ENCODE peak calls at places on chromosomes 7 and 10, in nine cellular contexts. Z, M, Q, A, J, V, N, F and I are unnamed samples.

GRCh38 chr7:124459101-124460052 is 306.2 kb downstream of the GPR37 start:
- DNase-seq in J (no peak), F (peak; percentile 97), M (no peak), Q (no peak), V (no peak), Z (no peak), A (no peak), N (no peak), I (no peak)

GRCh38 chr7:31775511-31775910 is 88.5 kb downstream of the PPP1R17 start:
- DNase-seq in Q (no peak), J (no peak), Z (no peak), N (no peak), V (no peak), F (no peak), M (no peak), A (no peak), I (no peak)

GRCh38 chr10:52348037-52348564 is 34.0 kb downstream of the DKK1 start:
- DNase-seq in Z (no peak), J (no peak), Q (no peak), V (no peak), F (no peak), A (no peak), N (no peak), M (peak; percentile 28), I (no peak)

GRCh38 chr7:135597926-135598305 is 40.2 kb downstream of the NUP205 start:
- DNase-seq in Z (peak; percentile 58), V (no peak), N (no peak), J (no peak), Q (no peak), F (no peak), M (no peak), A (no peak), I (no peak)

GRCh38 chr10:132458595-132459251 is 61.7 kb downstream of the PWWP2B start:
- DNase-seq in F (no peak), N (peak; percentile 91), A (peak; percentile 21), M (peak; percentile 94), J (peak; percentile 62), V (peak; percentile 88), Z (peak; percentile 55), Q (no peak), I (no peak)

GRCh38 chr10:91571671-91572070 is 61.2 kb downstream of the PPP1R3C start:
- DNase-seq in F (no peak), N (no peak), V (no peak), Z (no peak), Q (no peak), J (no peak), M (no peak), A (no peak), I (no peak)

GRCh38 chr7:149422914-149423285 is 38.0 kb downstream of the ZNF777 start:
- DNase-seq in V (peak; percentile 55), Z (no peak), N (no peak), M (peak; percentile 90), Q (no peak), F (no peak), J (peak; percentile 31), A (peak; percentile 7), I (no peak)

GRCh38 chr7:91569702-91570457 is 305.6 kb downstream of the FZD1 start:
- DNase-seq in M (no peak), Z (peak; percentile 39), V (no peak), Q (no peak), A (no peak), N (no peak), F (peak; percentile 33), J (no peak), I (no peak)

GRCh38 chr7:124460053-124460445 is 305.5 kb downstream of the GPR37 start:
- DNase-seq in Z (no peak), F (no peak), Q (no peak), J (no peak), V (no peak), A (no peak), M (no peak), N (no peak), I (no peak)

GRCh38 chr7:127900735-127901685 is 130.2 kb downstream of the LRRC4 start:
- DNase-seq in J (no peak), Q (no peak), Z (no peak), V (no peak), N (peak; percentile 70), M (no peak), F (no peak), A (no peak), I (no peak)

GRCh38 chr10:103849880-103850571 is 5.3 kb downstream of the SH3PXD2A start:
- DNase-seq in M (no peak), N (no peak), V (no peak), A (peak; percentile 75), F (peak; percentile 94), Z (peak; percentile 97), J (peak; percentile 56), Q (no peak), I (peak; percentile 79)
- H3K4me1 ChIP-seq in M (peaks cover 48% of the 10 kb centered on the region), N (peaks cover 13% of the 10 kb centered on the region), V (peaks cover 13% of the 10 kb centered on the region), A (peaks cover 53% of the 10 kb centered on the region), F (peaks cover 41% of the 10 kb centered on the region), Z (peaks cover 54% of the 10 kb centered on the region), J (peaks cover 80% of the 10 kb centered on the region), Q (no peaks in the 10 kb centered on the region), I (peaks cover 78% of the 10 kb centered on the region)

GRCh38 chr7:158300427-158300826 is 287.2 kb downstream of the PTPRN2 start:
- DNase-seq in J (no peak), Z (no peak), V (peak; percentile 30), A (no peak), M (no peak), N (peak; percentile 28), F (no peak), Q (no peak), I (no peak)
- H3K4me1 ChIP-seq in J (no peaks in the 10 kb centered on the region), Z (no peaks in the 10 kb centered on the region), V (no peaks in the 10 kb centered on the region), A (no peaks in the 10 kb centered on the region), M (no peaks in the 10 kb centered on the region), N (no peaks in the 10 kb centered on the region), F (no peaks in the 10 kb centered on the region), Q (no peaks in the 10 kb centered on the region), I (no peaks in the 10 kb centered on the region)

GRCh38 chr7:121393005-121393366 is 3.1 kb downstream of the FAM3C start:
- DNase-seq in Q (no peak), V (no peak), J (no peak), M (no peak), N (no peak), F (no peak), A (no peak), Z (no peak), I (no peak)

GRCh38 chr7:121390109-121390508 is 6.0 kb downstream of the FAM3C start:
- DNase-seq in N (no peak), F (no peak), Z (no peak), M (no peak), J (no peak), A (no peak), V (no peak), Q (no peak), I (no peak)

GRCh38 chr7:121391686-121392085 is 4.4 kb downstream of the FAM3C start:
- DNase-seq in A (no peak), Q (no peak), V (no peak), Z (no peak), M (no peak), F (no peak), N (no peak), J (no peak), I (no peak)

GRCh38 chr7:121394709-121395140 is 1.4 kb downstream of the FAM3C start:
- DNase-seq in Q (no peak), M (no peak), A (peak; percentile 53), J (no peak), Z (no peak), N (no peak), V (peak; percentile 70), F (no peak), I (no peak)

DNA sequence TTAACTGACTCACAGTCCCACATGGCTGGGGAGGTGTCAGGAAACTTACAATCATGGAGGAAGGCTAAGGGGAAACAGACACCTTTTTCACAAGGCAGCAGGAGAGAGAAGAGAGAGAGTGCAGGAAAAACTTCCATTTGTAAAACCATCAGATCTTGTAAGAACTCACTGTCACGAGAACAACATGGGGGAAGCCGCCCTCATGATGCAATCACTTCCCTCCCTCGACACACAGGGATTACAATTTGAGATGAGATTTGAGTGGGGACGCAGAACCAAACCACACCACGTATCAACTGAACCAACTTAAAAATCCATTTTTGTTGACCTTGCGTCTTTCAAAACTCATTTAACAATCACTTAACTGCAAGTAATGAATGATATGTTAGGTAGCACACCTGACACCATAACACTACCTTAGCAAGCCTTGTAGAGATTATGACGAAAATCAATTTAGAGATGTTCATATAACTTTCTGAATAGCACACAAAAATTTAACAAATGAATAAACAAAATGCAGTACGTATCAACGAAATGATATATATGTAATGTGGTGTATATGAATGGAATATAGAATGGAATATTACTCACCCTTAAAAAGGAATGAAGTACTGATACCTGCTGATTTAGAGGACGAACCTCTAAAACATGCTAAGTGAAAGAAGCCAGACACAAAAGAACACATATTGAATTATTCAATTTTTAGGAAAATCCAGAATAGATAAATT is 3.7 kb downstream of the FAM3C start:
- DNase-seq in Q (no peak), A (no peak), V (no peak), M (no peak), F (no peak), J (no peak), N (no peak), Z (no peak), I (no peak)
- H3K4me1 ChIP-seq in Q (peaks cover 86% of the 10 kb centered on the region), A (peaks cover 16% of the 10 kb centered on the region), V (no peaks in the 10 kb centered on the region), M (no peaks in the 10 kb centered on the region), F (peaks cover 2% of the 10 kb centered on the region), J (no peaks in the 10 kb centered on the region), N (peaks cover 2% of the 10 kb centered on the region), Z (no peaks in the 10 kb centered on the region), I (peaks cover 35% of the 10 kb centered on the region)

GRCh38 chr10:124105594-124105993 is 12.2 kb upstream of the CHST15 start:
- DNase-seq in V (no peak), Z (no peak), F (peak; percentile 26), M (no peak), Q (no peak), A (no peak), J (no peak), N (no peak), I (no peak)

GRCh38 chr10:124101351-124101750 is 8.0 kb upstream of the CHST15 start:
- DNase-seq in F (no peak), M (no peak), Q (no peak), V (no peak), J (no peak), N (no peak), Z (no peak), A (no peak), I (no peak)

GRCh38 chr10:124106241-124106905 is 13.0 kb upstream of the CHST15 start:
- DNase-seq in J (peak; percentile 72), F (peak; percentile 92), V (peak; percentile 73), A (peak; percentile 97), Q (peak; percentile 48), Z (peak; percentile 71), N (no peak), M (no peak), I (no peak)

GRCh38 chr10:124105045-124105444 is 11.6 kb upstream of the CHST15 start:
- DNase-seq in Z (no peak), F (no peak), Q (no peak), N (no peak), V (no peak), A (no peak), J (no peak), M (no peak), I (no peak)

DNA sequence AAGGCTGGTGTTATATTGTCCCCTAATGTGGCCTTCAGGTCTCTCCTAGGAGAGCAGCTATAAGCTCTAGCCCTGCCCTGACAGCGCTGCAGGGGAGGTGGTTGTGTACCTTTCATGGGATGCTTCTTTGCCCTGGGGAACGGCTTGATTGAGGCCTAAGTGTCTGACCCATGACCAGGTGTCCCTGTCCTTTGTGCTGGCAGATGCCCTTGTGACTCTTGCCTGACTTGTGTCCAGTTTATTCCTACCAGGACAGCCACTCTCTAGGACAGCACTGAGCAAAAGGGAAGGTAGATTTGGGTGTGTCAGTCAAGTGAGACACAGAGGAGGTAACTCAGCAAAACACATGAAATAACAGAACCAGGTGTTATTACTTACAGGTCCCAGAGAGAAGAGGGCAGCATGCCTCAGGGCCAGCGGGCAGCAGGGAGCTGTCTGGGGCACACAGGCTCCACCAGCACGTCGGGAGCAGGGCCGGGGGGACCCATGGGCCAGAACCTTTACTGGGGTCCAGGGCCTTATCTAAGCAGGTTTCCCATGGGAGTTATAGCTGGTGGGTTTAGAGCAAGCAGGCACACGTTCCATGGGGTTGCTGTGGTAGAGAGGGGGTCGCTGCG is 10.7 kb upstream of the CHST15 start:
- DNase-seq in A (no peak), F (no peak), V (no peak), N (no peak), J (no peak), Z (no peak), M (no peak), Q (no peak), I (no peak)
- H3K4me1 ChIP-seq in A (peaks cover 15% of the 10 kb centered on the region), F (peaks cover 2% of the 10 kb centered on the region), V (peaks cover 7% of the 10 kb centered on the region), N (no peaks in the 10 kb centered on the region), J (peaks cover 14% of the 10 kb centered on the region), Z (no peaks in the 10 kb centered on the region), M (peaks cover 9% of the 10 kb centered on the region), Q (peaks cover 25% of the 10 kb centered on the region), I (peaks cover 24% of the 10 kb centered on the region)